ENCODE peak calls at places on chromosomes 16 and 17, in six cellular contexts. K, A, Z, S, H and V are unnamed samples.

GRCh38 chr17:27351741-27352140 is 57.8 kb downstream of the WSB1 start:
- DNase-seq in A (no peak), Z (no peak), S (no peak), H (no peak), K (no peak), V (no peak)

GRCh38 chr16:53773150-53773846 is 69.3 kb downstream of the FTO start:
- DNase-seq in Z (no peak), S (peak; percentile 42), A (no peak), H (no peak), K (no peak), V (no peak)

GRCh38 chr16:15034266-15035162 is 21.4 kb downstream of the NTAN1 start:
- DNase-seq in K (no peak), S (no peak), A (no peak), H (no peak), Z (no peak), V (no peak)

GRCh38 chr16:87922250-87922871 is 14.0 kb downstream of the CA5A start:
- DNase-seq in Z (no peak), H (no peak), A (no peak), K (peak; percentile 85), S (peak; percentile 76), V (no peak)

GRCh38 chr17:78602246-78602645 is 25.1 kb upstream of the DNAH17 start:
- DNase-seq in H (no peak), K (peak; percentile 38), Z (no peak), S (no peak), A (no peak), V (no peak)

GRCh38 chr16:57143125-57143965 is 42.5 kb downstream of the PSME3IP1 start:
- DNase-seq in K (no peak), S (no peak), Z (no peak), H (no peak), A (no peak), V (peak; percentile 87)

GRCh38 chr16:13471036-13471435 is 448.9 kb upstream of the ERCC4 start:
- DNase-seq in A (no peak), S (no peak), Z (no peak), H (no peak), K (no peak), V (no peak)

GRCh38 chr17:78559749-78560368 is 17.3 kb downstream of the DNAH17 start:
- DNase-seq in A (no peak), Z (no peak), K (peak; percentile 54), H (no peak), S (no peak), V (no peak)

GRCh38 chr17:37494401-37494831 is 4.7 kb downstream of the DUSP14 start:
- DNase-seq in A (no peak), K (no peak), Z (no peak), H (no peak), S (no peak), V (no peak)

GRCh38 chr16:67606632-67607031 is 38.3 kb upstream of the CARMIL2 start:
- DNase-seq in K (no peak), S (no peak), A (no peak), H (no peak), Z (no peak), V (no peak)

GRCh38 chr17:32546031-32546444 is 59.2 kb downstream of the CDK5R1 start:
- DNase-seq in S (no peak), Z (no peak), K (no peak), A (no peak), H (no peak), V (peak; percentile 41)

GRCh38 chr17:8622191-8622590 is 8.3 kb downstream of the MYH10 start:
- DNase-seq in K (no peak), A (no peak), S (no peak), H (no peak), Z (no peak), V (no peak)

GRCh38 chr17:41733348-41734138 is 900 bp downstream of the HAP1 start:
- DNase-seq in A (no peak), S (no peak), H (no peak), Z (no peak), K (no peak), V (no peak)

GRCh38 chr17:77375917-77376651 is 235.3 kb downstream of the SEC14L1 start:
- DNase-seq in S (no peak), A (peak; percentile 86), Z (peak; percentile 75), K (no peak), H (no peak), V (no peak)

GRCh38 chr17:80018917-80019651 is 16.6 kb downstream of the TBC1D16 start:
- DNase-seq in S (no peak), A (no peak), K (no peak), Z (no peak), H (no peak), V (no peak)

GRCh38 chr16:24921229-24921628 is 75.5 kb downstream of the SLC5A11 start:
- DNase-seq in S (no peak), A (peak; percentile 52), H (no peak), K (no peak), Z (peak; percentile 17), V (no peak)

GRCh38 chr17:42895185-42895555 is 5.4 kb upstream of the G6PC1 start:
- DNase-seq in K (no peak), Z (no peak), H (peak; percentile 46), S (peak; percentile 75), A (no peak), V (no peak)

GRCh38 chr17:47728214-47728877 is 4.7 kb upstream of the TBX21 start:
- DNase-seq in S (no peak), Z (no peak), A (no peak), H (no peak), K (peak; percentile 7), V (no peak)

GRCh38 chr17:73343168-73343634 is 31.4 kb upstream of the CDC42EP4 start:
- DNase-seq in H (no peak), K (peak; percentile 80), Z (no peak), S (peak; percentile 41), A (no peak), V (peak; percentile 85)

GRCh38 chr16:47036201-47036600 is 62.7 kb upstream of the DNAJA2 start:
- DNase-seq in A (no peak), S (no peak), Z (no peak), K (no peak), H (no peak), V (no peak)

GRCh38 chr17:42407289-42407836 is 15.7 kb downstream of the CAVIN1 start:
- DNase-seq in Z (peak; percentile 54), A (peak; percentile 71), K (peak; percentile 87), H (peak; percentile 73), S (peak; percentile 95), V (peak; percentile 40)

DNA sequence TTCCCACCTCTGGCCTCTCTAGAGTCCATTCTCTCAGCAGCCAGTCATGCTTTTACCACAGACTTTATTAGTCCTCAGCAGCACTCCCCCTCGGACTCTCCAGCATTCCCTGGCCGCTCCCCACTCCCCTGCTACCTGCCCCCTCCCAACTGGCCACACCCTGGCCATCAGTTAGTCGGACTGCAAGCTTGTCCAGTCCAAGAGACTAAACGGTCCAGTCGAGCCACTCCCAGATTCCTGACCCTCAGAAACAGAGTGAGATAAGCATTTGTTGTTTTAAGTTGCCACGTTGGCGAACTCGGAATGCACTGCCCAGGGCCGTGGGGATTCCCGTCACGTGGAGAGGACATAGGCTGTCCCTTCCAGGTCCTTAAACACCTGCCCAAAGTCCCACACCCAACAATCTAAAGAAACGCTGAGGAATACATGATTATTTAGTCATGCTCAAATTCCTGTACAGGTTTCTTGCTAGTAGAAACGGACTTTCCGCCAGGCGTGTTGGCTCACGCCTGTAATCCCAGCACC is 5.8 kb upstream of the SPG7 start:
- DNase-seq in H (no peak), Z (no peak), K (no peak), S (no peak), A (no peak), V (no peak)
- H3K27ac ChIP-seq in H (no peak overlapping the region), Z (no peak overlapping the region), K (no peak overlapping the region), S (no peak overlapping the region), A (no peak overlapping the region), V (no peak overlapping the region)

GRCh38 chr17:64781810-64782555 is 119.9 kb upstream of the SMURF2 start:
- DNase-seq in A (no peak), S (no peak), Z (no peak), K (no peak), H (no peak), V (no peak)
- H3K27ac ChIP-seq in A (no peak overlapping the region), S (no peak overlapping the region), Z (no peak overlapping the region), K (peak overlapping the region; percentile 82), H (no peak overlapping the region), V (no peak overlapping the region)

GRCh38 chr17:15265131-15265530 is at the start of gene PMP22:
- DNase-seq in Z (no peak), K (no peak), H (no peak), A (no peak), S (no peak), V (peak; percentile 6)
- H3K27ac ChIP-seq in Z (no peak within 1 kb of the TSS), K (peak within 1 kb of the TSS; percentile 60), H (no peak within 1 kb of the TSS), A (no peak within 1 kb of the TSS), S (no peak within 1 kb of the TSS), V (no peak within 1 kb of the TSS)

GRCh38 chr17:57921342-57921741 is 33.9 kb downstream of the CUEDC1 start:
- DNase-seq in Z (no peak), K (no peak), S (peak; percentile 51), H (no peak), A (no peak), V (no peak)
- H3K27ac ChIP-seq in Z (no peak overlapping the region), K (peak overlapping the region; percentile 32), S (peak overlapping the region; percentile 53), H (peak overlapping the region; percentile 67), A (no peak overlapping the region), V (peak overlapping the region; percentile 87)

GRCh38 chr16:69325784-69326171 is 4.6 kb downstream of the PDF start:
- DNase-seq in H (no peak), S (no peak), A (peak; percentile 36), K (no peak), Z (no peak), V (no peak)
- H3K27ac ChIP-seq in H (no peak overlapping the region), S (no peak overlapping the region), A (no peak overlapping the region), K (no peak overlapping the region), Z (no peak overlapping the region), V (no peak overlapping the region)

DNA sequence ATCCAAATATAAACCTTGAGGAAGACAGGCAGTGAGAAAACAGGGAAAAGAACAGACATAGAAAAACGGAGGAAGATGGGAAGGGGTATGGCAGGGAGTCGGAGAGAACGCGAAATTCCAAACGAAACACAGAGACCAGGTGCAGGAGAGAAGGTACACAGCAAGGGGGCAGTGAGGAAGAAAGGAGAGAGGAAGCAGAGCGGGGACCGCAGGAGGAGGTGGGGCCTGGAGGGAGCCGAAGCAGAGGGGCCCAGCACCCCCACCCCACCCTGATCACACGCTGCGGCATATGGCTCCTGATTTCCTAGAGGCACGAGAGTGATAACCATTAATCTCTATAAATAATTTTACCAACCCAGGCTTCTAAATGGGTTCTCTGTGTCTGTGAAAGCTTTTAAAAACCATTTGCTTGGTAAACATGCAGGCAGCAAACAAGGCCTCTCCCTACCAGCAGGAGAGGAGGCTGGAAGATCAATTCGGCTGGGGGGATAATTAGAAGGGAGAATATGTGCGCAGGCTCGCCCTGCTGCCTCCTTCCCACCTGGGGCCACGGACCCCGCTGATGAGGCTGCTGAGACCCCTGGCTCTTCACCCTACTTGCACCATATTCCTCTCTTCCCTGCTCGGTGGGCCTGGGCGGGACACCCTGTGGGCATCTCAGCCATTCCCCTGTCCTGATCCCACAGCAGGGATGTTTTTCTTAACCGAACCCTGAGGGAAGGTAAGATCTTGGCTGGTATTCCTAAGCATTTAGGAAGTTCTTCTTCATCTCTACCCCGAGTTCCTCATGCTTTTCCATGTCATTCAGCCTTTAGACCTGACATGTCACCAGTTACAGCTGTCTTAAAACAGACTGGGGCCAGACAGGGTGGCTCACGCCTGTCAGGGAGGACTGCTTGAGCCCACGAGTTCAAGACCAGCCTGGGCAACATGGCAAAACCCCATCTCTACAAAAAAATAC is 86.7 kb downstream of the TMEM132E start:
- DNase-seq in K (no peak), A (no peak), S (no peak), Z (no peak), H (no peak), V (no peak)
- H3K27ac ChIP-seq in K (no peak overlapping the region), A (no peak overlapping the region), S (no peak overlapping the region), Z (no peak overlapping the region), H (no peak overlapping the region), V (no peak overlapping the region)